ENCODE peak calls at places on chromosomes 6 and 20, in six cellular contexts. N is tibial artery; R is naive thymus-derived CD4-positive, alpha-beta T cell; F is fibroblast of lung; O is heart right ventricle; D is A549. Q is an unnamed sample.

GRCh38 chr6:106253194-106253593 is 72.4 kb downstream of the ATG5 start:
- DNase-seq in N (no peak), R (no peak), F (peak; percentile 57), O (no peak), D (peak; percentile 7), Q (no peak)

GRCh38 chr6:30411515-30412207 is 66.7 kb downstream of the RPP21 start:
- DNase-seq in N (no peak), R (peak; percentile 58), F (peak; percentile 45), O (peak; percentile 32), D (peak; percentile 51), Q (peak; percentile 74)

GRCh38 chr6:41553405-41553999 is 7.3 kb downstream of the FOXP4 start:
- DNase-seq in N (no peak), R (no peak), F (no peak), O (no peak), D (no peak), Q (no peak)

GRCh38 chr20:11993886-11994466 is 76.3 kb downstream of the BTBD3 start:
- DNase-seq in N (no peak), R (no peak), F (no peak), O (no peak), D (no peak), Q (peak; percentile 41)

GRCh38 chr6:33709605-33710295 is 1.8 kb downstream of the UQCC2 start:
- DNase-seq in N (no peak), R (no peak), F (no peak), O (no peak), D (no peak), Q (peak; percentile 27)

GRCh38 chr6:4853782-4854511 is 77.7 kb downstream of the CDYL start:
- DNase-seq in N (no peak), R (no peak), F (no peak), O (no peak), D (peak; percentile 34), Q (no peak)

GRCh38 chr6:108395297-108395696 is 100.4 kb downstream of the AFG1L start:
- DNase-seq in N (no peak), R (no peak), F (no peak), O (no peak), D (no peak), Q (no peak)

GRCh38 chr20:8131598-8132014 is 460 bp upstream of the PLCB1 start:
- DNase-seq in N (peak; percentile 21), R (no peak), F (peak; percentile 45), O (no peak), D (no peak), Q (no peak)

GRCh38 chr6:5082487-5083306 is 2.4 kb upstream of the PPP1R3G start:
- DNase-seq in N (peak; percentile 35), R (no peak), F (peak; percentile 85), O (no peak), D (peak; percentile 66), Q (no peak)

GRCh38 chr6:169886631-169887227 is 135.3 kb downstream of the ERMARD start:
- DNase-seq in N (no peak), R (no peak), F (no peak), O (no peak), D (no peak), Q (no peak)

GRCh38 chr20:52941803-52942202 is 30.4 kb upstream of the TSHZ2 start:
- DNase-seq in N (no peak), R (no peak), F (peak; percentile 63), O (no peak), D (no peak), Q (no peak)

GRCh38 chr20:15818651-15819071 is 754.6 kb downstream of the KIF16B start:
- DNase-seq in N (no peak), R (no peak), F (no peak), O (no peak), D (no peak), Q (no peak)

GRCh38 chr20:23937303-23938117 is 51.1 kb downstream of the GGTLC1 start:
- DNase-seq in N (peak; percentile 38), R (peak; percentile 75), F (peak; percentile 38), O (peak; percentile 45), D (peak; percentile 73), Q (peak; percentile 63)

GRCh38 chr6:67680297-67680932 is 954.7 kb upstream of the ADGRB3 start:
- DNase-seq in N (no peak), R (no peak), F (peak; percentile 30), O (no peak), D (no peak), Q (no peak)

GRCh38 chr6:39565948-39566347 is 159.3 kb downstream of the KIF6 start:
- DNase-seq in N (no peak), R (no peak), F (no peak), O (no peak), D (no peak), Q (no peak)

GRCh38 chr6:27608916-27609883 is 136.3 kb upstream of the ZNF184 start:
- DNase-seq in N (no peak), R (peak; percentile 19), F (peak; percentile 75), O (no peak), D (peak; percentile 78), Q (peak; percentile 79)

GRCh38 chr20:64041040-64041780 is 5.2 kb downstream of the C20orf204 start:
- DNase-seq in N (no peak), R (no peak), F (no peak), O (no peak), D (no peak), Q (no peak)

GRCh38 chr6:40722553-40723258 is 135.5 kb upstream of the LRFN2 start:
- DNase-seq in N (no peak), R (no peak), F (no peak), O (no peak), D (no peak), Q (no peak)

GRCh38 chr20:35496481-35496880 is 33.0 kb downstream of the C20orf173 start:
- DNase-seq in N (no peak), R (no peak), F (no peak), O (no peak), D (no peak), Q (no peak)

GRCh38 chr6:167937948-167938911 is 59.2 kb upstream of the KIF25 start:
- DNase-seq in N (no peak), R (no peak), F (no peak), O (no peak), D (no peak), Q (no peak)

GRCh38 chr6:158115508-158115907 is 52.6 kb downstream of the SERAC1 start:
- DNase-seq in N (no peak), R (no peak), F (no peak), O (no peak), D (no peak), Q (no peak)

DNA sequence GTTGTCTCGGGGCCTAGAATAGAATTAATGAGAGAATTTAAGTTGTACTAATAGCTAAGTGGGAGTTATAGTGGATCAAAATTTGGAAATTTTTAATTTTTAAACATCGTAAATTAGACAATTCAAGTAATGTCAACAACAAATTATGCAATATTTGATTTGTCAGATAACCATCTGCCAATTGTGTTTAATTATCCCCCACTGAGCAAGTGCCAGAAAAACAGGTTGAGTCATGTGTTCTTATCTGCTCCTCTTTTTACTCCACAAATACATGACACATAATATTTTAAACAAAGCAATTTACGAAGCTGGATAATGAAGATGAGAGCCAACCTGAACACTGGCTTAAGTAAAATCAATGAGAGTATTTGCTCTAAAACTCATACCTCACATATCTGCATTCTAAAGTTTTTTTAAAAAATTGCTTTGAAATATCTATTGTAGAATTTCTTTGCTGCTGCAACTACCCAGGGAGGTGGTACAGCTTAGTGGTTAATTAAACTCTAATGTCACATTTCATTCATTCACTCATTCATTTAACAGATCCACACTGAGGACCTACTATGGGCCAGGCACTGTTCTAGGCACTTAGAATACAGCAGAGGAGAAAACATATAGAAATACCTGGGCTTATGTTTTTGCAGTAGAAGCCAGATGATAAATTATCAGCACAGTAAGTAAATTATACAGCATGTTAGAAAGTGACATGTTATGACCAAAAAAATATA is 57.1 kb upstream of the MAP7 start:
- DNase-seq in N (no peak), R (no peak), F (peak; percentile 37), O (no peak), D (no peak), Q (no peak)
- H3K4me1 ChIP-seq in N (peaks cover 48% of the 10 kb centered on the region), R (no peaks in the 10 kb centered on the region), F (peaks cover 21% of the 10 kb centered on the region), O (peaks cover 8% of the 10 kb centered on the region), D (peaks cover 44% of the 10 kb centered on the region), Q (peaks cover 26% of the 10 kb centered on the region)

GRCh38 chr6:52546678-52547077 is 30.2 kb downstream of the TRAM2 start:
- DNase-seq in N (no peak), R (no peak), F (no peak), O (no peak), D (no peak), Q (no peak)
- H3K4me1 ChIP-seq in N (peaks cover 100% of the 10 kb centered on the region), R (no peaks in the 10 kb centered on the region), F (peaks cover 66% of the 10 kb centered on the region), O (peaks cover 88% of the 10 kb centered on the region), D (peaks cover 92% of the 10 kb centered on the region), Q (peaks cover 82% of the 10 kb centered on the region)

GRCh38 chr6:35300848-35301247 is 3.2 kb downstream of the DEF6 start:
- DNase-seq in N (no peak), R (peak; percentile 53), F (no peak), O (no peak), D (no peak), Q (no peak)
- H3K4me1 ChIP-seq in N (no peaks in the 10 kb centered on the region), R (peaks cover 65% of the 10 kb centered on the region), F (peaks cover 2% of the 10 kb centered on the region), O (peaks cover 18% of the 10 kb centered on the region), D (no peaks in the 10 kb centered on the region), Q (no peaks in the 10 kb centered on the region)

GRCh38 chr20:48392407-48393310 is 435.1 kb downstream of the PREX1 start:
- DNase-seq in N (no peak), R (no peak), F (no peak), O (no peak), D (no peak), Q (no peak)

GRCh38 chr20:48390981-48391380 is 436.8 kb downstream of the PREX1 start:
- DNase-seq in N (no peak), R (no peak), F (no peak), O (no peak), D (no peak), Q (no peak)

GRCh38 chr20:48394415-48395081 is 433.3 kb downstream of the PREX1 start:
- DNase-seq in N (no peak), R (no peak), F (no peak), O (no peak), D (no peak), Q (no peak)

GRCh38 chr20:48393721-48394120 is 434.1 kb downstream of the PREX1 start:
- DNase-seq in N (no peak), R (no peak), F (no peak), O (no peak), D (no peak), Q (no peak)

DNA sequence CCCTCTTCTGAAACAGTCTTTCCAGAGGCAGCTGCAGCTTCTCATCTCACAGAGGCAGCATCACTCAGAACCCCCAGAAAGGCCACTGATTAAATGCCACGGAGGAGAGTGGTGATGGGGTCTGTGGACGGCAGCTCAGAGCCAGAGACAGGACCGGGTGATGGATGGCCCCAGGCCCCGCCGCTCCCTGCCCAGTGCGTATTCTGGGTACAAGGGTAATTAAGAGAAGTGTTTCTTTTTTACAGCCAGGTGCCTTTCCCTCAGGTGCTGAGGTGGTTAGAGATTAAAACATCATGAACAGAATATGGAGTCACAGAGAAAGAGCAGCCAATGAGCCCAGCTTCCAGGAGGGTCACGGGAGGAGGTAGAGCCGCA is 434.5 kb downstream of the PREX1 start:
- DNase-seq in N (no peak), R (no peak), F (no peak), O (no peak), D (no peak), Q (no peak)
- H3K4me1 ChIP-seq in N (no peaks in the 10 kb centered on the region), R (no peaks in the 10 kb centered on the region), F (no peaks in the 10 kb centered on the region), O (peaks cover 6% of the 10 kb centered on the region), D (peaks cover 1% of the 10 kb centered on the region), Q (peaks cover 27% of the 10 kb centered on the region)

DNA sequence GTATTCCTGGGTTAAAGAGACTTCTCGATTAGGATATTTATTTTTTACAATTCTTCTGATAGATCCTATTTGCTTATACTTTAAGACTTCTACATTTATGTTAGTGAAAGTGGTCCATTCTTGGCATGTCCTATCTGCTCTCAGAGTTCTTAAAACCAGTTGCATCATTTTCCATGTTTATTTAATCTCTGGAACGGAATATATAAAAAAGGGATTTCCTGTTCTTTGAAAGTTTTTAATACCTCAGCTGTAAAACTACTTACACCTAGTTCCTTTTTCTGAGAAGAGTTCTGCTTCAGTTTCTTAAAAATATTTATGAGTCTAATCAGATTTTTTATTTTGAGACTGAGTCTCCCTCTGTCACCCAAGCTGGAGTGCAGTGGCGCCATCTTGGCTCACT is 18.0 kb upstream of the MYL9 start:
- DNase-seq in N (no peak), R (no peak), F (peak; percentile 49), O (no peak), D (no peak), Q (peak; percentile 91)
- H3K4me1 ChIP-seq in N (peaks cover 48% of the 10 kb centered on the region), R (no peaks in the 10 kb centered on the region), F (no peaks in the 10 kb centered on the region), O (peaks cover 12% of the 10 kb centered on the region), D (no peaks in the 10 kb centered on the region), Q (peaks cover 36% of the 10 kb centered on the region)